ENCODE peak calls at places on chromosomes 13 and 19, in seven cellular contexts. D is tibial nerve, Q is progenitor cell of endocrine pancreas, W is DND-41, O is AG09319, T is AG04449, G is transverse colon. M is an unnamed sample.

GRCh38 chr19:38032151-38032550 is 125.1 kb downstream of the SIPA1L3 start:
- DNase-seq in O (no peak), G (no peak), Q (no peak), D (no peak), T (no peak), W (no peak), M (no peak)

GRCh38 chr13:35854286-35854685 is 276.9 kb downstream of the DCLK1 start:
- DNase-seq in O (no peak), T (no peak), G (no peak), Q (no peak), D (no peak), W (no peak), M (no peak)

GRCh38 chr13:110194456-110194855 is 112.5 kb downstream of the COL4A1 start:
- DNase-seq in T (no peak), D (no peak), G (no peak), Q (no peak), W (no peak), O (no peak), M (no peak)

GRCh38 chr19:1109697-1110671 is 6.2 kb downstream of the GPX4 start:
- DNase-seq in D (no peak), W (no peak), T (no peak), Q (no peak), G (no peak), O (no peak), M (no peak)

GRCh38 chr13:92602560-92602959 is 624.0 kb upstream of the GPC6 start:
- DNase-seq in W (no peak), Q (no peak), G (no peak), O (no peak), T (no peak), D (no peak), M (no peak)

GRCh38 chr19:32294871-32295438 is 50.5 kb upstream of the ZNF507 start:
- DNase-seq in G (no peak), Q (no peak), D (no peak), O (no peak), T (no peak), W (no peak), M (no peak)

GRCh38 chr13:113616991-113617749 is 32.6 kb downstream of the TFDP1 start:
- DNase-seq in O (no peak), T (no peak), D (no peak), Q (no peak), G (no peak), W (no peak), M (peak)

GRCh38 chr13:96575423-96576320 is 418.6 kb downstream of the OXGR1 start:
- DNase-seq in D (no peak), Q (no peak), G (no peak), T (no peak), W (no peak), O (no peak), M (no peak)

GRCh38 chr19:11374449-11375142 is at the start of gene SWSAP1:
- DNase-seq in O (peak), G (peak), Q (peak), T (peak), W (peak), D (peak), M (peak)

GRCh38 chr13:28723806-28724205 is 5.0 kb upstream of the SLC46A3 start:
- DNase-seq in Q (no peak), O (no peak), D (no peak), T (no peak), W (no peak), G (no peak), M (no peak)

DNA sequence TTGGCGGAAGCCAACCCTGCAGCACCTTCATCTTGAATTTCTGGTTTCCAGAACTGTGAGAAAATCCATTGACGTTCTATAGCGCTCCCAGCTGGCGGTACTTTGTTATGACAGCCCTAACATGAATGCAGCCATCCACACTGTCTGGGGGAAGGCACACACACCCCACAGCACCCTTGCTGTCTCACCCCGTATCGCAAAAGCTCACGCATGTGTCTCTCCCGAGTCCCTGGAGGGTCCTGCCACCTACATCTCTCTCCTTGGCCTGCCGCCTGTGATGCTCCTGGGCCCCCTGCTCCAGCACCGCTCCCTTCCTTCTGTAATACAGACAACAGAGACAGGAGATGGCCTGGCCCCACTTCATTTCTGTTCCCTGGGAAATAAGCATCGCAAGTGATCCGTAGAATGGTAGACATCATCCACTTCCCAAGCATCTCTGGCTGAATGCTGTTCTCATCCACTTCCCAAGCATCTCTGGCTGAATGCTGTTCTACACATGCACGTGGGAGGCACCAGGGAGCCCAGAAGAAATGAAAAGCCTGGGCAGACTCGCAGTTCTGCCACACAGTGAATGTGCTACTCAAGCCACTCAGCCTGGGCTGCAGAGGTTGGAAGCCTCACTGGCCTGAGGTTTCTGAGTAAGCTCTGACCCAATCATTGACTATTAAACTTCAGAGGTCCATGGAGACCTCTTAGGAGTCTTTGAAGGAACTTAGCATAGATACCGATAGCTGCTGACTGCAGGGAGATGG is 29.6 kb downstream of the EPN1 start:
- DNase-seq in T (no peak), O (no peak), D (no peak), Q (no peak), G (no peak), W (no peak), M (no peak)
- TF ChIP-seq CTCF in T (no peak), O (no peak), D (no peak), Q (no peak), G (peak), W (peak), M (no peak)

GRCh38 chr13:74683411-74683810 is 549.2 kb upstream of the KLF12 start:
- DNase-seq in T (no peak), Q (no peak), O (no peak), D (no peak), W (no peak), G (no peak), M (peak)
- TF ChIP-seq CTCF in T (no peak), Q (no peak), O (no peak), D (no peak), W (no peak), G (no peak), M (no peak)

GRCh38 chr13:111359237-111359915 is 38.9 kb downstream of the TEX29 start:
- DNase-seq in G (no peak), D (no peak), O (no peak), Q (no peak), T (no peak), W (no peak), M (no peak)
- TF ChIP-seq CTCF in G (no peak), D (no peak), O (no peak), Q (no peak), T (no peak), W (no peak), M (no peak)

GRCh38 chr13:23570931-23571330 is 719 bp downstream of the TNFRSF19 start:
- DNase-seq in T (no peak), O (no peak), G (no peak), W (no peak), D (no peak), Q (no peak), M (no peak)
- TF ChIP-seq CTCF in T (no peak), O (peak), G (no peak), W (no peak), D (no peak), Q (peak), M (no peak)

GRCh38 chr13:20566917-20567755 is at the start of gene IFT88:
- DNase-seq in T (peak), D (peak), G (peak), W (peak), O (peak), Q (peak), M (peak)

GRCh38 chr13:20570540-20570939 is 3.6 kb downstream of the IFT88 start:
- DNase-seq in O (no peak), W (no peak), Q (no peak), T (peak), G (no peak), D (no peak), M (no peak)

GRCh38 chr13:20565120-20565736 is 1.7 kb upstream of the IFT88 start:
- DNase-seq in Q (no peak), G (no peak), O (no peak), D (no peak), W (no peak), T (no peak), M (no peak)

GRCh38 chr13:20567881-20568528 is 1.0 kb downstream of the IFT88 start:
- DNase-seq in Q (no peak), W (no peak), G (no peak), O (no peak), D (no peak), T (no peak), M (no peak)

DNA sequence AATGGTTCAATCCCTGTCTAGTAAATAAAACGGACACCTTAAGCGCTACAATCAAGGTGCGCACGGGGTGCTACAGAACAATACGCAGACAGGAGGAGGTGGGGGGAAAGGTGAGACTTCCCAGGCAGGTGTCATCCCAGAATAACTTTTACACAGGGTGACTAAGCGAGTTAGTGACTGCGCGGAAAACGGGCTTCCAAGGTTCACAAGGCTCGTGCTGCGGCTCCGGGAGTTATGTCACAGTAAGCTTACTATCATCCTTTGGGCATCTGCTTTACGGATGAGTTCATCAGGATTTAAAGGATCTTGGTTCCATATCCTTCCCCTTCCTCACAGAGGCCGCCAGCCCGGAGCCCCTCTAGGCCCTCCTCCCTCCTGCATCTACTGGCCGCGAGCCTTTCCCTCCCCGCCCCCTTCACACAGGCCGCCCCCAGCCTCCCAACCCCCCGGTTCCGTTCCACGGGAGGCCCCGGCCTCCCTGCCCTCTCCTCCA is 487 bp upstream of the IFT88 start:
- DNase-seq in O (no peak), W (no peak), T (no peak), G (peak), Q (no peak), D (no peak), M (no peak)
- TF ChIP-seq CTCF in O (no peak), W (no peak), T (no peak), G (no peak), Q (no peak), D (no peak), M (no peak)

DNA sequence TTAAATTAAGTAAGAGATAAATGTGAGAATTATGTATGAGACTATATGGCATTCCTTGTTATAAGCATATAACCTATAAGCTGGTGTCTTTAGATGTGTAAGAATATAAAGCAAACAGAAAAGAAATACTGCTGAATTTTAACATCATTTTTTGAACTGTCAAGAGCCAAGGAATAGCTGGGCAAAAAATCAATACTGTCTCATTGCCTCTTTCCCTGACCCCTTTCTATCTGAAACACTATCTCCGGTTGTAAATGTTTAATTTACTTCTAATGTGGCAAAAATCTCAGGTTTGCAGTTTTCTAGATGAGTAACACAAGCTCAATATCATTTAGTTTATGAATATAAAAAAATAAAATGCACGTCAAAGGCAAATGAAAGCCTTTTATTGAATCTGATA is 188.3 kb upstream of the RFC3 start:
- DNase-seq in T (no peak), D (no peak), W (no peak), O (no peak), Q (no peak), G (no peak), M (no peak)
- TF ChIP-seq CTCF in T (no peak), D (no peak), W (no peak), O (no peak), Q (no peak), G (no peak), M (no peak)

GRCh38 chr13:24506698-24507335 is 5.8 kb downstream of the PARP4 start:
- DNase-seq in W (no peak), T (no peak), D (no peak), Q (no peak), G (no peak), O (no peak), M (no peak)

GRCh38 chr13:24516919-24517318 is 4.3 kb upstream of the PARP4 start:
- DNase-seq in G (no peak), T (no peak), Q (no peak), D (no peak), W (no peak), O (no peak), M (no peak)

GRCh38 chr13:24511824-24512207 is 762 bp downstream of the PARP4 start:
- DNase-seq in D (no peak), W (no peak), O (no peak), G (peak), T (no peak), Q (no peak), M (no peak)

GRCh38 chr13:24511019-24511823 is 1.4 kb downstream of the PARP4 start:
- DNase-seq in W (peak), Q (no peak), O (no peak), T (peak), G (peak), D (no peak), M (no peak)

DNA sequence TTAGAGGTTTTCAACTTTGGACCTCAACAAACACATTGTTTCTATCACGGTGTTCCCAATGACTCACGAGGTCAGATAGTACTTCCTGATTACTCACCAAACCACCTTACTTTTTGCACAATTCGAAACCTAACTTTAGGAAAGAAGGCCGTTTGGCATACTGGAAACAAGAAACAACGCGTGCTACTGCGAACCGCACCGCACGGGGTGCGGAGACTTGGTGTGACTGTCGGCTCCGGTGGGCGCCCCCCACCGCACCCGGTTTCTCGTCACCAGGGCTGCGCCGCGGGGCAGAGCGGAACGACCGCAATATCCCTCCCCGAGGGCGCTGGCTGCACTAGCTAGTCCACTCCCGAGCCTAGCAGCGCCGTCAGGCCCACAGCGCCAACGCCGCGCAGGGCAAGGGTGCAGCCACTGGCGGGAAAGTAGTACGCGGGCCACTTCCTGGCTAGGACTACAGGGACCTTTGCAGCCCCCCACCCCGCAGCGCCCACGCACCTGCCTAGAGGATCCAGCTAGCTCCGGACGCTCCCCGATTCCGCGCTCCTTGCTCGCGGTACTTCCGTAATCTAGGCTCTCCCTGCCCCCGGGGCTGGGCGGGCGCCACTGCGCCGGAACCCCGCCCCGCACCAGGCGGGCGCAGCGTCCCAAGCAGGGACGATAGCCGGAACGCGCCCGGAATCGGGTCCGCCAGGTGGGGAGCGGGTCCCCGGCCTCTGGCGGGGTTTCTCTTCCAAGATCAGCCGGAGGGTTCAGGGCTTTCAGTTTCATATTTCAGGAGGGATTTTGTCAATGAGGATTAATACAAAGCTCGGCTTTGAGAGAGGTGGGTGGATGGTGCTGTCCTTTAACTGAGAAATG is at the start of gene PARP4:
- DNase-seq in T (peak), Q (peak), O (no peak), W (peak), G (peak), D (peak), M (peak)
- TF ChIP-seq CTCF in T (no peak), Q (peak), O (no peak), W (peak), G (no peak), D (peak), M (no peak)

GRCh38 chr13:63337921-63338320 is 1922.3 kb upstream of the PCDH20 start:
- DNase-seq in T (no peak), D (no peak), G (no peak), O (no peak), Q (no peak), W (peak), M (no peak)

GRCh38 chr13:63337041-63337440 is 1921.4 kb upstream of the PCDH20 start:
- DNase-seq in G (no peak), W (no peak), D (no peak), O (no peak), T (no peak), Q (no peak), M (no peak)

GRCh38 chr13:63336549-63336948 is 1920.9 kb upstream of the PCDH20 start:
- DNase-seq in D (no peak), G (no peak), O (no peak), Q (no peak), T (no peak), W (peak), M (no peak)
- TF ChIP-seq CTCF in D (no peak), G (no peak), O (no peak), Q (no peak), T (no peak), W (no peak), M (no peak)